ENCODE peak calls at places on chromosome 2, in four cellular contexts. X is transverse colon; U is ovary; S is CD4-positive, alpha-beta T cell. O is an unnamed sample. For H3K9me3, the result is how much of the 10 kb centered on the place peaks cover.

GRCh38 chr2:158457092-158457825 is 507 bp downstream of the PKP4 start:
- DNase-seq in S (peak), X (peak), U (peak), O (peak)

GRCh38 chr2:216717491-216717901 is 22.1 kb upstream of the IGFBP5 start:
- DNase-seq in U (no peak), X (no peak), S (no peak), O (no peak)

GRCh38 chr2:45134726-45135125 is 125.5 kb upstream of the SIX2 start:
- DNase-seq in U (no peak), S (no peak), X (no peak), O (no peak)

GRCh38 chr2:239114119-239114581 is 266.3 kb downstream of the TWIST2 start:
- DNase-seq in X (no peak), S (no peak), U (no peak), O (no peak)

GRCh38 chr2:3142210-3142609 is 235.4 kb downstream of the EIPR1 start:
- DNase-seq in X (no peak), S (no peak), U (no peak), O (no peak)

GRCh38 chr2:13919981-13920382 is 712.5 kb upstream of the LRATD1 start:
- DNase-seq in X (no peak), S (no peak), U (no peak), O (no peak)

GRCh38 chr2:99776521-99777265 is 286.9 kb upstream of the REV1 start:
- DNase-seq in U (no peak), S (no peak), X (no peak), O (no peak)

GRCh38 chr2:12834239-12834638 is 117.5 kb downstream of the TRIB2 start:
- DNase-seq in X (no peak), U (no peak), S (no peak), O (no peak)

GRCh38 chr2:545711-546650 is 131.2 kb downstream of the TMEM18 start:
- DNase-seq in S (no peak), X (no peak), U (no peak), O (no peak)

GRCh38 chr2:98016908-98017700 is 21.4 kb upstream of the TMEM131 start:
- DNase-seq in U (no peak), S (no peak), X (peak), O (no peak)

GRCh38 chr2:157838442-157839161 is 37.5 kb downstream of the ACVR1 start:
- DNase-seq in X (peak), U (peak), S (no peak), O (peak)

GRCh38 chr2:97911922-97912575 is 83.7 kb downstream of the TMEM131 start:
- DNase-seq in S (no peak), X (no peak), U (no peak), O (no peak)

GRCh38 chr2:201520201-201520600 is 68.7 kb downstream of the STRADB start:
- DNase-seq in U (no peak), S (no peak), X (no peak), O (no peak)

GRCh38 chr2:34102359-34102758 is 503.3 kb upstream of the FAM98A start:
- DNase-seq in U (no peak), S (no peak), X (no peak), O (no peak)

GRCh38 chr2:189580267-189580661 is 322 bp downstream of the SLC40A1 start:
- DNase-seq in X (peak), U (peak), S (peak), O (peak)

GRCh38 chr2:89781962-89782361 is 1090.5 kb downstream of the RPIA start:
- DNase-seq in S (no peak), X (no peak), U (no peak), O (no peak)
- H3K9me3 ChIP-seq in S (half or more), X (under half), U (under half), O (half or more)

GRCh38 chr2:108395155-108395554 is 17.4 kb downstream of the SULT1C4 start:
- DNase-seq in X (no peak), U (no peak), S (no peak), O (no peak)
- H3K9me3 ChIP-seq in X (under half), U (under half), S (under half), O (half or more)

GRCh38 chr2:82256288-82256687 is 1951.7 kb upstream of the LRRTM1 start:
- DNase-seq in S (no peak), X (no peak), U (no peak), O (no peak)
- H3K9me3 ChIP-seq in S (under half), X (under half), U (under half), O (under half)

DNA sequence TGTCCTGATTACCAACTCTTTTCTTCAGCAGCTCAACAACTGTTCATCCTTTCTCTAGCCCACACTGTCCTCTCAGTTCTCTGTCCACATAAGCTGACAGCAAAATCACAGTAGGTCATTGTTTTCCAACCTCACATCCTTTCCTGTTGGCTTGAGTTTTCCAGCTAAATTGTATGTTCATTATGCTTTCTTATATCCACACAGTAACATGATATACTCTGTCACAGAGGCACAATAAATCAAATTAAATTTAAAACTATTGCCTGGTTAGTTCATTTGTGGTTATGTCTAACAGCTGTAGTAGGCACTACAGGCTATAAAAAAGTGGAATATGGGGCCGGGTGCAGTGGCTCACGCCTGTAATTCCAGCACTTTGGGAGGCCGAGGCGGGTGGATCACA is 179.9 kb downstream of the ETAA1 start:
- DNase-seq in U (no peak), S (no peak), X (no peak), O (no peak)
- H3K9me3 ChIP-seq in U (under half), S (under half), X (under half), O (under half)

DNA sequence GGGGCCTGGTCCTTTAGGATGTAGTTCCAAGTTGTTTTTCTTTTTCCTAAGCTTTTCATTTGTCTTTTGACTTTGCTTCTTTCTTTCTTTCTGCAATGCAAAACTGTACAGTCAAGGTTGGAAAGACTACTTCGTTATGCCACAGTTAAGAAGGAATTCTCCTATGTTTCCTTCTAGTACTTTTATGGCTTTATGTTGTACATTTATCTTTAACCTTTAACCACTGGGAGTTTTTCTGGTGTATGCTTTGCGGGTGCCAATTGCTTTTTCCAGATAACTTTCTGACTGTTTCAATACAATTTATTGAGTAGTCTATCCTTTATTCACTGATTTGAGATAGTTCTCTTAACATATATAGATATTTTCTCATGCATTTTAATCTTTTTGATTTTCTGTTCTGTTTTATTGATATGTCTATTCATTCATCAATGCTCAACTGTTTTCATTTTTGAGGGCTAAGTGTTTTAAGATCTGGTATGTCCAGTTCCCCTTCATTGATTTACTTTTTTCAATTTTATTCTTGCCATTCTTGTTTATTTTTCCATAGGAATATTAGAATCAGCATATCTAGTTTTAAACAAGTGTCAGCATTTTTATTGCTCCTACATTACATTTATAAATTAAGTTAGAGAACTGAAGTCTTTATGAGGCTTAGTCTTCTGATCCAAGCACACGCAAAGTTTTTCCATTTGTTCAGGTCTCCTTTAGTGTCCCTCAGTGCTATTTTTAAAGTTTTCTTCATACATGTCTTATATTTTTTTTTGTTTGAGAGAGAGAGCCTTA is 49.9 kb upstream of the COX7A2L start:
- DNase-seq in X (no peak), S (no peak), U (no peak), O (no peak)
- H3K9me3 ChIP-seq in X (under half), S (under half), U (under half), O (under half)

GRCh38 chr2:107635883-107636282 is 190.8 kb upstream of the RGPD4 start:
- DNase-seq in X (no peak), S (no peak), U (no peak), O (no peak)

GRCh38 chr2:107633580-107634147 is 193.0 kb upstream of the RGPD4 start:
- DNase-seq in S (no peak), U (no peak), X (no peak), O (no peak)

DNA sequence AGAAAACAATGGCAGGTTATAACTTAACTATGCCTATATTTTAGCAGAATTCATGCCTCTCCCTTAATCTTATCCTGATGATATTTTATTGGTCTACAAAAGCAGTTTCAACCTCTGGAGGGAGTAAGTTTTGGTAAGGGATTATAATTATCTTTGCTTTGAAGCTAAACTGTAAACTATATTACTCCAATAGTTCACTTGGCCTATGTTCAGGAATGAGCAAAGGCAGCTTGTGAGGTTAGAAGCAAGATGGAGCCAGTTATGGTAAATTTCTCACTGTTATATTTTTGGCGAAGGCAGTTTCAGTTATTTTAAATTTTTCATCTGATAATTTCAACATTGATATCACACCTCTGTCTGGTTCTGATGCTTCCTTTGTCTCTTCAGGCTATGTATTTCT is 192.5 kb upstream of the RGPD4 start:
- DNase-seq in S (no peak), U (no peak), X (no peak), O (no peak)
- H3K9me3 ChIP-seq in S (under half), U (under half), X (under half), O (under half)

DNA sequence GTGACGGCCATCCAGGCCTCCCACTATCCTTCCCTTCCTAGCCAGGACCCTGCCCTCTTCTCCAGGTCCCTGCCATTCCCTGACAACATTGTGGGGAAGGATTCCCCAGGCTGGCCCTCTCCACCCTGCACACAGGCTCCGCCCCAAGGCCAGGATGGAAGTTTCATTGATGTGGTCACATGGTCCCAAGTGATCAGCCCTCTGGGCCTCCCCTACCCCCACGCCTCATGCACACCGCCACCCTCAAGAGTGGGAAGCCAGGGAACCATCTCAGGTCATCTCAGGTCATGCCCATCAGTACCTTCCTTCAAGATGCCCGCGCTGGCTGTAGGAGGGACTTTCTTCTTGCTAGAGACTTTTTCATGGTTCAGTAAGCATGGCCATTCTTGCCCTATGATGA is 514.8 kb upstream of the RAB6C start:
- DNase-seq in U (no peak), S (no peak), X (no peak), O (no peak)
- H3K9me3 ChIP-seq in U (under half), S (under half), X (under half), O (under half)

O was measured in left ventricle myocardium inferior.